ENCODE peak calls at places on chromosome 2, in six cellular contexts. One of them, this sample, is unnamed.

GRCh38 chr2:121358291-121358690 is 73.3 kb upstream of the TFCP2L1 start:
- DNase-seq in WTC11: no peak
- DNase-seq in CD4-positive, alpha-beta T cell: no peak
- DNase-seq in upper lobe of left lung: no peak
- DNase-seq in cardiac muscle cell: no peak
- DNase-seq in fibroblast of the aortic adventitia: no peak
- DNase-seq in this sample: no peak

GRCh38 chr2:229270551-229271410 is at the start of gene PID1:
- DNase-seq in WTC11: peak
- DNase-seq in CD4-positive, alpha-beta T cell: no peak
- DNase-seq in upper lobe of left lung: peak
- DNase-seq in cardiac muscle cell: peak
- DNase-seq in fibroblast of the aortic adventitia: peak
- DNase-seq in this sample: peak

GRCh38 chr2:120283649-120284048 is 31.0 kb downstream of the RALB start:
- DNase-seq in WTC11: no peak
- DNase-seq in CD4-positive, alpha-beta T cell: no peak
- DNase-seq in upper lobe of left lung: no peak
- DNase-seq in cardiac muscle cell: no peak
- DNase-seq in fibroblast of the aortic adventitia: peak
- DNase-seq in this sample: no peak

GRCh38 chr2:120287183-120288015 is 34.7 kb downstream of the RALB start:
- DNase-seq in WTC11: no peak
- DNase-seq in CD4-positive, alpha-beta T cell: no peak
- DNase-seq in upper lobe of left lung: no peak
- DNase-seq in cardiac muscle cell: peak
- DNase-seq in fibroblast of the aortic adventitia: peak
- DNase-seq in this sample: peak

GRCh38 chr2:102258386-102259074 is 52.8 kb upstream of the IL1RL1 start:
- DNase-seq in WTC11: no peak
- DNase-seq in CD4-positive, alpha-beta T cell: no peak
- DNase-seq in upper lobe of left lung: no peak
- DNase-seq in cardiac muscle cell: peak
- DNase-seq in fibroblast of the aortic adventitia: peak
- DNase-seq in this sample: peak

GRCh38 chr2:160635488-160635887 is 141.9 kb upstream of the RBMS1 start:
- DNase-seq in WTC11: no peak
- DNase-seq in CD4-positive, alpha-beta T cell: no peak
- DNase-seq in upper lobe of left lung: no peak
- DNase-seq in cardiac muscle cell: peak
- DNase-seq in fibroblast of the aortic adventitia: peak
- DNase-seq in this sample: peak

GRCh38 chr2:132562245-132562644 is 107.8 kb downstream of the LYPD1 start:
- DNase-seq in WTC11: no peak
- DNase-seq in CD4-positive, alpha-beta T cell: no peak
- DNase-seq in upper lobe of left lung: no peak
- DNase-seq in cardiac muscle cell: no peak
- DNase-seq in fibroblast of the aortic adventitia: no peak
- DNase-seq in this sample: no peak

GRCh38 chr2:71570951-71571460 is 117.6 kb downstream of the DYSF start:
- DNase-seq in WTC11: no peak
- DNase-seq in CD4-positive, alpha-beta T cell: no peak
- DNase-seq in upper lobe of left lung: no peak
- DNase-seq in cardiac muscle cell: no peak
- DNase-seq in fibroblast of the aortic adventitia: no peak
- DNase-seq in this sample: no peak

GRCh38 chr2:240628507-240629418 is 3.5 kb downstream of the GPR35 start:
- DNase-seq in WTC11: no peak
- DNase-seq in CD4-positive, alpha-beta T cell: no peak
- DNase-seq in upper lobe of left lung: peak
- DNase-seq in cardiac muscle cell: no peak
- DNase-seq in fibroblast of the aortic adventitia: no peak
- DNase-seq in this sample: no peak

GRCh38 chr2:156031121-156031520 is 301.4 kb downstream of the NR4A2 start:
- DNase-seq in WTC11: no peak
- DNase-seq in CD4-positive, alpha-beta T cell: no peak
- DNase-seq in upper lobe of left lung: no peak
- DNase-seq in cardiac muscle cell: no peak
- DNase-seq in fibroblast of the aortic adventitia: no peak
- DNase-seq in this sample: no peak

GRCh38 chr2:128379021-128380005 is 60.6 kb upstream of the HS6ST1 start:
- DNase-seq in WTC11: peak
- DNase-seq in CD4-positive, alpha-beta T cell: no peak
- DNase-seq in upper lobe of left lung: peak
- DNase-seq in cardiac muscle cell: peak
- DNase-seq in fibroblast of the aortic adventitia: peak
- DNase-seq in this sample: peak

GRCh38 chr2:231002641-231003040 is 6.7 kb downstream of the SPATA3 start:
- DNase-seq in WTC11: no peak
- DNase-seq in CD4-positive, alpha-beta T cell: no peak
- DNase-seq in upper lobe of left lung: no peak
- DNase-seq in cardiac muscle cell: no peak
- DNase-seq in fibroblast of the aortic adventitia: no peak
- DNase-seq in this sample: no peak

GRCh38 chr2:101961287-101962242 is 30.2 kb upstream of the IL1R2 start:
- DNase-seq in WTC11: no peak
- DNase-seq in CD4-positive, alpha-beta T cell: no peak
- DNase-seq in upper lobe of left lung: no peak
- DNase-seq in cardiac muscle cell: peak
- DNase-seq in fibroblast of the aortic adventitia: peak
- DNase-seq in this sample: peak

GRCh38 chr2:46720592-46721185 is 194.9 kb downstream of the MCFD2 start:
- DNase-seq in WTC11: no peak
- DNase-seq in CD4-positive, alpha-beta T cell: no peak
- DNase-seq in upper lobe of left lung: no peak
- DNase-seq in cardiac muscle cell: no peak
- DNase-seq in fibroblast of the aortic adventitia: no peak
- DNase-seq in this sample: no peak

GRCh38 chr2:120952318-120952717 is 216.7 kb downstream of the GLI2 start:
- DNase-seq in WTC11: no peak
- DNase-seq in CD4-positive, alpha-beta T cell: no peak
- DNase-seq in upper lobe of left lung: no peak
- DNase-seq in cardiac muscle cell: peak
- DNase-seq in fibroblast of the aortic adventitia: peak
- DNase-seq in this sample: peak

GRCh38 chr2:215407061-215407460 is 28.8 kb downstream of the FN1 start:
- DNase-seq in WTC11: no peak
- DNase-seq in CD4-positive, alpha-beta T cell: no peak
- DNase-seq in upper lobe of left lung: no peak
- DNase-seq in cardiac muscle cell: no peak
- DNase-seq in fibroblast of the aortic adventitia: no peak
- DNase-seq in this sample: no peak

GRCh38 chr2:130836501-130837174 is at the start of gene ARHGEF4:
- DNase-seq in WTC11: peak
- DNase-seq in CD4-positive, alpha-beta T cell: no peak
- DNase-seq in upper lobe of left lung: peak
- DNase-seq in cardiac muscle cell: peak
- DNase-seq in fibroblast of the aortic adventitia: no peak
- DNase-seq in this sample: no peak

GRCh38 chr2:27723372-27724144 is 48.0 kb upstream of the MRPL33 start:
- DNase-seq in WTC11: peak
- DNase-seq in CD4-positive, alpha-beta T cell: peak
- DNase-seq in upper lobe of left lung: no peak
- DNase-seq in cardiac muscle cell: peak
- DNase-seq in fibroblast of the aortic adventitia: peak
- DNase-seq in this sample: peak

GRCh38 chr2:239736358-239737143 is 288.6 kb downstream of the NDUFA10 start:
- DNase-seq in WTC11: peak
- DNase-seq in CD4-positive, alpha-beta T cell: no peak
- DNase-seq in upper lobe of left lung: peak
- DNase-seq in cardiac muscle cell: no peak
- DNase-seq in fibroblast of the aortic adventitia: no peak
- DNase-seq in this sample: no peak

GRCh38 chr2:163983911-163984310 is 248.1 kb upstream of the FIGN start:
- DNase-seq in WTC11: no peak
- DNase-seq in CD4-positive, alpha-beta T cell: no peak
- DNase-seq in upper lobe of left lung: no peak
- DNase-seq in cardiac muscle cell: no peak
- DNase-seq in fibroblast of the aortic adventitia: no peak
- DNase-seq in this sample: no peak

GRCh38 chr2:206378835-206379234 is 64.5 kb upstream of the ADAM23 start:
- DNase-seq in WTC11: no peak
- DNase-seq in CD4-positive, alpha-beta T cell: no peak
- DNase-seq in upper lobe of left lung: no peak
- DNase-seq in cardiac muscle cell: peak
- DNase-seq in fibroblast of the aortic adventitia: no peak
- DNase-seq in this sample: no peak

GRCh38 chr2:197145471-197146056 is 165.0 kb downstream of the ANKRD44 start:
- DNase-seq in WTC11: no peak
- DNase-seq in CD4-positive, alpha-beta T cell: peak
- DNase-seq in upper lobe of left lung: no peak
- DNase-seq in cardiac muscle cell: no peak
- DNase-seq in fibroblast of the aortic adventitia: no peak
- DNase-seq in this sample: no peak

GRCh38 chr2:234678721-234679120 is 181.8 kb upstream of the ARL4C start:
- DNase-seq in WTC11: no peak
- DNase-seq in CD4-positive, alpha-beta T cell: no peak
- DNase-seq in upper lobe of left lung: no peak
- DNase-seq in cardiac muscle cell: peak
- DNase-seq in fibroblast of the aortic adventitia: peak
- DNase-seq in this sample: peak

GRCh38 chr2:70964133-70964532 is 14.3 kb upstream of the ANKRD53 start:
- DNase-seq in WTC11: no peak
- DNase-seq in CD4-positive, alpha-beta T cell: no peak
- DNase-seq in upper lobe of left lung: no peak
- DNase-seq in cardiac muscle cell: no peak
- DNase-seq in fibroblast of the aortic adventitia: no peak
- DNase-seq in this sample: no peak

GRCh38 chr2:197184959-197185586 is 125.5 kb downstream of the ANKRD44 start:
- DNase-seq in WTC11: no peak
- DNase-seq in CD4-positive, alpha-beta T cell: no peak
- DNase-seq in upper lobe of left lung: peak
- DNase-seq in cardiac muscle cell: peak
- DNase-seq in fibroblast of the aortic adventitia: peak
- DNase-seq in this sample: no peak

GRCh38 chr2:181574321-181574720 is 82.6 kb downstream of the CERKL start:
- DNase-seq in WTC11: no peak
- DNase-seq in CD4-positive, alpha-beta T cell: no peak
- DNase-seq in upper lobe of left lung: no peak
- DNase-seq in cardiac muscle cell: no peak
- DNase-seq in fibroblast of the aortic adventitia: no peak
- DNase-seq in this sample: no peak

GRCh38 chr2:181573140-181573736 is 83.7 kb downstream of the CERKL start:
- DNase-seq in WTC11: no peak
- DNase-seq in CD4-positive, alpha-beta T cell: no peak
- DNase-seq in upper lobe of left lung: no peak
- DNase-seq in cardiac muscle cell: peak
- DNase-seq in fibroblast of the aortic adventitia: peak
- DNase-seq in this sample: peak

GRCh38 chr2:181575024-181575649 is 81.8 kb downstream of the CERKL start:
- DNase-seq in WTC11: no peak
- DNase-seq in CD4-positive, alpha-beta T cell: no peak
- DNase-seq in upper lobe of left lung: no peak
- DNase-seq in cardiac muscle cell: no peak
- DNase-seq in fibroblast of the aortic adventitia: no peak
- DNase-seq in this sample: no peak

GRCh38 chr2:181570059-181570458 is 86.8 kb downstream of the CERKL start:
- DNase-seq in WTC11: no peak
- DNase-seq in CD4-positive, alpha-beta T cell: no peak
- DNase-seq in upper lobe of left lung: no peak
- DNase-seq in cardiac muscle cell: no peak
- DNase-seq in fibroblast of the aortic adventitia: no peak
- DNase-seq in this sample: no peak

DNA sequence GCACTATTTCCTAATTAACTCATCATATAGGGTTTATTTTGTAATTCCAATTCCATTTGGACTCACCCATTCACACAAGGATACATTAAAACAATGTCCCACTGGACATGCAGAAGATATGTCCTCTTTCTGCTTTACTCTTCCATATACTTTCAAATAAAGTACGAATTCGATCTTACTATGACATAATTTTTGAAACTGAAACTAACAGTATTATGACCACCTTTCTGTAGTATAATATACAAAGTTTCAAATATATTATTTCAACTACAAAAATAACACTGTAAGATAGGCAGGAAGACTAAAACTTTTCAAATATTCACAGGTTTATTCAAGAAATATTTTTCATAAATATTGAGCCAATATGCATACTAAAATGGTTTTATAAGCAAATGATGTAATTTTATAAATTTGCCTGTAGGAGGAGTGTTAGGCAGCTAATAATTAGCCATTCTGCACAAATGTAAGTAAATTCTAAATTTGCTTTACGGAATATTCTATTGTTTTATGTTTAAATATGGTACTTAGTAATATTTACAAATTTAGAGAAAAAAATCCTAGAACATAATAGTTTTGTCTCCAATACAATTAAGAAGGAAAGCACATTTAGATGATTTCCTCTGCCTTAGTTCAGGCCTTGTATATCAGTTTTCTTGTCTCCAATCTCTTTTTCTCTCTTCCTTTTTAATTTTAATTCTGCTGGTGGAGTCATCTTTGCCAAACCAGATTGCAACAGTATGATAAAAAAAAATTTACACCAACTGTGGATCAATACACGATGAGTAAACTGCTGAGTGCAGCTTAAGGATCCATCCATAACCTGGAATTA is 85.9 kb downstream of the CERKL start:
- DNase-seq in WTC11: no peak
- DNase-seq in CD4-positive, alpha-beta T cell: no peak
- DNase-seq in upper lobe of left lung: no peak
- DNase-seq in cardiac muscle cell: peak
- DNase-seq in fibroblast of the aortic adventitia: peak
- DNase-seq in this sample: peak
- TF ChIP-seq CTCF in WTC11: no peak
- TF ChIP-seq CTCF in CD4-positive, alpha-beta T cell: peak
- TF ChIP-seq CTCF in upper lobe of left lung: no peak
- TF ChIP-seq CTCF in cardiac muscle cell: peak
- TF ChIP-seq CTCF in fibroblast of the aortic adventitia: peak
- TF ChIP-seq CTCF in this sample: peak

DNA sequence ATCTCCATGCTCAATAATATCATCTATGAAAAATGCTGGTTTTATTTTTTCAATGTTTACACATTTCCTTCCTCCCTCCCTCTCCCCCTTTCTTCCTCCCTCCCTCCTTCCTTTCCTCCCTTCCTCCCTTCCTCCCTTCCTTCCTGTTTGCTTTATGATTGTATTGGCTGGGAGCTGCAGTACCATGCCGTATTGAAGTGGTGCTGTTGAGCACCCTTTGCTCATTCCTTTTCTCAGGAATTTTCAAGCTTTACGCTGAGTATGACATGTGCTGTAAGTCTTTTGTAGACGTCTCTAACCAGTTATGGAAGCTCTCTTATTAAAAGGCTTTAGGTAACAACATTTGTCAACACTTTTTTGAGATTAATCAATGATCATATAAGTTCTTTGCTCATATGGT is 100.4 kb downstream of the SNTG2 start:
- DNase-seq in WTC11: no peak
- DNase-seq in CD4-positive, alpha-beta T cell: no peak
- DNase-seq in upper lobe of left lung: no peak
- DNase-seq in cardiac muscle cell: peak
- DNase-seq in fibroblast of the aortic adventitia: peak
- DNase-seq in this sample: no peak
- TF ChIP-seq CTCF in WTC11: no peak
- TF ChIP-seq CTCF in CD4-positive, alpha-beta T cell: no peak
- TF ChIP-seq CTCF in upper lobe of left lung: no peak
- TF ChIP-seq CTCF in cardiac muscle cell: peak
- TF ChIP-seq CTCF in fibroblast of the aortic adventitia: no peak
- TF ChIP-seq CTCF in this sample: peak

GRCh38 chr2:64857581-64858471 is 131.4 kb upstream of the SLC1A4 start:
- DNase-seq in WTC11: no peak
- DNase-seq in CD4-positive, alpha-beta T cell: no peak
- DNase-seq in upper lobe of left lung: no peak
- DNase-seq in cardiac muscle cell: peak
- DNase-seq in fibroblast of the aortic adventitia: peak
- DNase-seq in this sample: peak
- TF ChIP-seq CTCF in WTC11: no peak
- TF ChIP-seq CTCF in CD4-positive, alpha-beta T cell: no peak
- TF ChIP-seq CTCF in upper lobe of left lung: no peak
- TF ChIP-seq CTCF in cardiac muscle cell: no peak
- TF ChIP-seq CTCF in fibroblast of the aortic adventitia: no peak
- TF ChIP-seq CTCF in this sample: no peak

GRCh38 chr2:80238692-80239469 is 65.7 kb downstream of the LRRTM1 start:
- DNase-seq in WTC11: peak
- DNase-seq in CD4-positive, alpha-beta T cell: no peak
- DNase-seq in upper lobe of left lung: no peak
- DNase-seq in cardiac muscle cell: peak
- DNase-seq in fibroblast of the aortic adventitia: peak
- DNase-seq in this sample: peak
- TF ChIP-seq CTCF in WTC11: peak
- TF ChIP-seq CTCF in CD4-positive, alpha-beta T cell: peak
- TF ChIP-seq CTCF in upper lobe of left lung: peak
- TF ChIP-seq CTCF in cardiac muscle cell: peak
- TF ChIP-seq CTCF in fibroblast of the aortic adventitia: peak
- TF ChIP-seq CTCF in this sample: peak

This sample was measured in fibroblast of villous mesenchyme.